ENCODE peak calls at places on chromosomes 13 and 19, in ten cellular contexts. One of them, this sample, is unnamed.

GRCh38 chr19:53824134-53824611 is at the start of gene NLRP12:
- DNase-seq in cardiac muscle cell: peak
- DNase-seq in cardiac fibroblast: no peak
- DNase-seq in fibroblast of the aortic adventitia: no peak
- DNase-seq in kidney epithelial cell: no peak
- DNase-seq in foreskin fibroblast: no peak
- DNase-seq in keratinocyte: no peak
- DNase-seq in lower leg skin: peak
- DNase-seq in GM06990: no peak
- DNase-seq in right lobe of liver: peak
- DNase-seq in this sample: no peak

GRCh38 chr13:27446986-27447583 is 3.3 kb downstream of the MTIF3 start:
- DNase-seq in cardiac muscle cell: no peak
- DNase-seq in cardiac fibroblast: no peak
- DNase-seq in fibroblast of the aortic adventitia: no peak
- DNase-seq in kidney epithelial cell: no peak
- DNase-seq in foreskin fibroblast: no peak
- DNase-seq in keratinocyte: no peak
- DNase-seq in lower leg skin: no peak
- DNase-seq in GM06990: no peak
- DNase-seq in right lobe of liver: no peak
- DNase-seq in this sample: no peak

GRCh38 chr13:86792153-86792651 is 879.0 kb upstream of the SLITRK5 start:
- DNase-seq in cardiac muscle cell: no peak
- DNase-seq in cardiac fibroblast: no peak
- DNase-seq in fibroblast of the aortic adventitia: no peak
- DNase-seq in kidney epithelial cell: no peak
- DNase-seq in foreskin fibroblast: no peak
- DNase-seq in keratinocyte: no peak
- DNase-seq in lower leg skin: no peak
- DNase-seq in GM06990: no peak
- DNase-seq in right lobe of liver: no peak
- DNase-seq in this sample: no peak

GRCh38 chr19:6213266-6213595 is 66.5 kb downstream of the MLLT1 start:
- DNase-seq in cardiac muscle cell: no peak
- DNase-seq in cardiac fibroblast: no peak
- DNase-seq in fibroblast of the aortic adventitia: no peak
- DNase-seq in kidney epithelial cell: no peak
- DNase-seq in foreskin fibroblast: no peak
- DNase-seq in keratinocyte: no peak
- DNase-seq in lower leg skin: no peak
- DNase-seq in GM06990: no peak
- DNase-seq in right lobe of liver: no peak
- DNase-seq in this sample: no peak

GRCh38 chr13:27466513-27466912 is 16.1 kb upstream of the MTIF3 start:
- DNase-seq in cardiac muscle cell: no peak
- DNase-seq in cardiac fibroblast: no peak
- DNase-seq in fibroblast of the aortic adventitia: no peak
- DNase-seq in kidney epithelial cell: no peak
- DNase-seq in foreskin fibroblast: no peak
- DNase-seq in keratinocyte: no peak
- DNase-seq in lower leg skin: no peak
- DNase-seq in GM06990: no peak
- DNase-seq in right lobe of liver: no peak
- DNase-seq in this sample: no peak

GRCh38 chr13:107376393-107377085 is 808.6 kb upstream of the ARGLU1 start:
- DNase-seq in cardiac muscle cell: peak
- DNase-seq in cardiac fibroblast: peak
- DNase-seq in fibroblast of the aortic adventitia: peak
- DNase-seq in kidney epithelial cell: no peak
- DNase-seq in foreskin fibroblast: no peak
- DNase-seq in keratinocyte: no peak
- DNase-seq in lower leg skin: no peak
- DNase-seq in GM06990: no peak
- DNase-seq in right lobe of liver: no peak
- DNase-seq in this sample: no peak

GRCh38 chr19:45505151-45505995 is 1.9 kb upstream of the VASP start:
- DNase-seq in cardiac muscle cell: peak
- DNase-seq in cardiac fibroblast: peak
- DNase-seq in fibroblast of the aortic adventitia: peak
- DNase-seq in kidney epithelial cell: no peak
- DNase-seq in foreskin fibroblast: no peak
- DNase-seq in keratinocyte: no peak
- DNase-seq in lower leg skin: no peak
- DNase-seq in GM06990: no peak
- DNase-seq in right lobe of liver: no peak
- DNase-seq in this sample: no peak

GRCh38 chr13:43057653-43058317 is 34.4 kb downstream of the DNAJC15 start:
- DNase-seq in cardiac muscle cell: peak
- DNase-seq in cardiac fibroblast: peak
- DNase-seq in fibroblast of the aortic adventitia: no peak
- DNase-seq in kidney epithelial cell: no peak
- DNase-seq in foreskin fibroblast: no peak
- DNase-seq in keratinocyte: no peak
- DNase-seq in lower leg skin: no peak
- DNase-seq in GM06990: no peak
- DNase-seq in right lobe of liver: no peak
- DNase-seq in this sample: peak

GRCh38 chr19:55305983-55306562 is 19.1 kb downstream of the TMEM150B start:
- DNase-seq in cardiac muscle cell: no peak
- DNase-seq in cardiac fibroblast: no peak
- DNase-seq in fibroblast of the aortic adventitia: no peak
- DNase-seq in kidney epithelial cell: no peak
- DNase-seq in foreskin fibroblast: no peak
- DNase-seq in keratinocyte: no peak
- DNase-seq in lower leg skin: no peak
- DNase-seq in GM06990: no peak
- DNase-seq in right lobe of liver: no peak
- DNase-seq in this sample: no peak

GRCh38 chr13:78045916-78046315 is 127.3 kb upstream of the EDNRB start:
- DNase-seq in cardiac muscle cell: peak
- DNase-seq in cardiac fibroblast: peak
- DNase-seq in fibroblast of the aortic adventitia: no peak
- DNase-seq in kidney epithelial cell: no peak
- DNase-seq in foreskin fibroblast: no peak
- DNase-seq in keratinocyte: no peak
- DNase-seq in lower leg skin: no peak
- DNase-seq in GM06990: no peak
- DNase-seq in right lobe of liver: no peak
- DNase-seq in this sample: no peak

GRCh38 chr19:8306235-8307054 is 1.7 kb downstream of the CD320 start:
- DNase-seq in cardiac muscle cell: no peak
- DNase-seq in cardiac fibroblast: no peak
- DNase-seq in fibroblast of the aortic adventitia: no peak
- DNase-seq in kidney epithelial cell: no peak
- DNase-seq in foreskin fibroblast: no peak
- DNase-seq in keratinocyte: no peak
- DNase-seq in lower leg skin: peak
- DNase-seq in GM06990: no peak
- DNase-seq in right lobe of liver: peak
- DNase-seq in this sample: no peak

GRCh38 chr13:93476175-93476574 is 249.6 kb downstream of the GPC6 start:
- DNase-seq in cardiac muscle cell: peak
- DNase-seq in cardiac fibroblast: peak
- DNase-seq in fibroblast of the aortic adventitia: peak
- DNase-seq in kidney epithelial cell: peak
- DNase-seq in foreskin fibroblast: peak
- DNase-seq in keratinocyte: no peak
- DNase-seq in lower leg skin: no peak
- DNase-seq in GM06990: no peak
- DNase-seq in right lobe of liver: no peak
- DNase-seq in this sample: no peak

GRCh38 chr13:23950736-23951510 is 53.6 kb upstream of the C1QTNF9B start:
- DNase-seq in cardiac muscle cell: no peak
- DNase-seq in cardiac fibroblast: no peak
- DNase-seq in fibroblast of the aortic adventitia: no peak
- DNase-seq in kidney epithelial cell: no peak
- DNase-seq in foreskin fibroblast: no peak
- DNase-seq in keratinocyte: no peak
- DNase-seq in lower leg skin: no peak
- DNase-seq in GM06990: no peak
- DNase-seq in right lobe of liver: no peak
- DNase-seq in this sample: no peak
- TF ChIP-seq CTCF in cardiac muscle cell: peak
- TF ChIP-seq CTCF in cardiac fibroblast: peak
- TF ChIP-seq CTCF in fibroblast of the aortic adventitia: no peak
- TF ChIP-seq CTCF in kidney epithelial cell: peak
- TF ChIP-seq CTCF in foreskin fibroblast: no peak
- TF ChIP-seq CTCF in keratinocyte: no peak
- TF ChIP-seq CTCF in lower leg skin: no peak
- TF ChIP-seq CTCF in GM06990: no peak
- TF ChIP-seq CTCF in right lobe of liver: no peak
- TF ChIP-seq CTCF in this sample: peak

DNA sequence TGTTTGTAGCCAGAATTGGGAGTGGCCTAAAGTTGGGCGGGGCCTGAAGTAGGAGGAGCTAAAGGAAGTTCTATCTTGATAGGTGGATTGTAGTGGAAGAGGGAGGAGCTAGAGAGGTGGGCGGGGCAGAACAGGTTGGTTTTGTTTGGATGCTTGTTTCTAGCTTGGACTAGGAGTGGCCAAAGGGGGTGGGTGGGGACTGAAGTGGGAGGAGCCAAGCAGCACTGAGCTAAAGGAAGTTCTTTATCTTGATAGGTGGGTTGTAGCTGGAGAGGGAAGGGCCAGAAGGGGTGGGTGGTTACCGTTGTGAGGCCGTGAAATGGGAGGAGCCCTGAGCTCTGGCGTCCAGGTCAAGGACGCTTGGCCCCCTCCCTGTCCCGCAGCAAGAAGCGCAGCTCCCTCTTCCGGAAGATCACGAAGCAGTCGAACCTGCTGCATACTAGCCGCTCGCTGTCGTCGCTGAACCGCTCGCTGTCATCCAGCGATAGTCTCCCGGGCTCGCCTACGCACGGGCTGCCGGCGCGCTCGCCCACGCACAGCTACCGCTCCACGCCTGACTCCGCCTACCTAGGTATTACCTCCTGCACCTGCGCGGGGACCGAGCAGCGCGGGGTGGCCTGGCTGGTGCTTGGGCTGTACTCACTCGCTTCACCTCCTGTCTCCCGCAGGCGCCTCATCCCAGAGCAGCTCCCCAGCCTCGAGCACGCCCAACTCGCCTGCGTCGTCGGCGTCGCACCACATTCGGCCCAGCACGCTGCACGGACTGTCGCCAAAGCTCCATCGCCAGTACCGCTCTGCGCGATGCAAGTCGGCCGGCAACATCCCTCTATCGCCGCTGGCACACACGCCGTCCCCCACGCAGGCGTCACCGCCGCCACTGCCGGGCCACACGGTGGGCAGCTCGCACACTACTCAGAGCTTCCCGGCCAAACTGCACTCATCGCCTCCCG is 8.0 kb downstream of the DNASE2 start:
- DNase-seq in cardiac muscle cell: peak
- DNase-seq in cardiac fibroblast: peak
- DNase-seq in fibroblast of the aortic adventitia: peak
- DNase-seq in kidney epithelial cell: peak
- DNase-seq in foreskin fibroblast: no peak
- DNase-seq in keratinocyte: peak
- DNase-seq in lower leg skin: no peak
- DNase-seq in GM06990: no peak
- DNase-seq in right lobe of liver: peak
- DNase-seq in this sample: peak
- H3K4me3 ChIP-seq in cardiac muscle cell: no peak
- H3K4me3 ChIP-seq in cardiac fibroblast: peak
- H3K4me3 ChIP-seq in fibroblast of the aortic adventitia: no peak
- H3K4me3 ChIP-seq in kidney epithelial cell: peak
- H3K4me3 ChIP-seq in foreskin fibroblast: no peak
- H3K4me3 ChIP-seq in keratinocyte: peak
- H3K4me3 ChIP-seq in lower leg skin: no peak
- H3K4me3 ChIP-seq in GM06990: no peak
- H3K4me3 ChIP-seq in right lobe of liver: peak
- H3K4me3 ChIP-seq in this sample: no peak

GRCh38 chr19:15223649-15224371 is 8.4 kb downstream of the EPHX3 start:
- DNase-seq in cardiac muscle cell: peak
- DNase-seq in cardiac fibroblast: no peak
- DNase-seq in fibroblast of the aortic adventitia: no peak
- DNase-seq in kidney epithelial cell: no peak
- DNase-seq in foreskin fibroblast: no peak
- DNase-seq in keratinocyte: no peak
- DNase-seq in lower leg skin: no peak
- DNase-seq in GM06990: no peak
- DNase-seq in right lobe of liver: no peak
- DNase-seq in this sample: no peak
- TF ChIP-seq CTCF in cardiac muscle cell: no peak
- TF ChIP-seq CTCF in cardiac fibroblast: no peak
- TF ChIP-seq CTCF in fibroblast of the aortic adventitia: no peak
- TF ChIP-seq CTCF in kidney epithelial cell: no peak
- TF ChIP-seq CTCF in foreskin fibroblast: no peak
- TF ChIP-seq CTCF in keratinocyte: no peak
- TF ChIP-seq CTCF in lower leg skin: no peak
- TF ChIP-seq CTCF in GM06990: no peak
- TF ChIP-seq CTCF in right lobe of liver: no peak
- TF ChIP-seq CTCF in this sample: no peak

GRCh38 chr19:16254851-16255408 is 57.2 kb downstream of the AP1M1 start:
- DNase-seq in cardiac muscle cell: no peak
- DNase-seq in cardiac fibroblast: no peak
- DNase-seq in fibroblast of the aortic adventitia: no peak
- DNase-seq in kidney epithelial cell: no peak
- DNase-seq in foreskin fibroblast: no peak
- DNase-seq in keratinocyte: no peak
- DNase-seq in lower leg skin: no peak
- DNase-seq in GM06990: no peak
- DNase-seq in right lobe of liver: no peak
- DNase-seq in this sample: no peak
- H3K4me3 ChIP-seq in cardiac muscle cell: no peak
- H3K4me3 ChIP-seq in cardiac fibroblast: no peak
- H3K4me3 ChIP-seq in fibroblast of the aortic adventitia: no peak
- H3K4me3 ChIP-seq in kidney epithelial cell: no peak
- H3K4me3 ChIP-seq in foreskin fibroblast: no peak
- H3K4me3 ChIP-seq in keratinocyte: no peak
- H3K4me3 ChIP-seq in lower leg skin: no peak
- H3K4me3 ChIP-seq in GM06990: no peak
- H3K4me3 ChIP-seq in right lobe of liver: no peak
- H3K4me3 ChIP-seq in this sample: no peak

DNA sequence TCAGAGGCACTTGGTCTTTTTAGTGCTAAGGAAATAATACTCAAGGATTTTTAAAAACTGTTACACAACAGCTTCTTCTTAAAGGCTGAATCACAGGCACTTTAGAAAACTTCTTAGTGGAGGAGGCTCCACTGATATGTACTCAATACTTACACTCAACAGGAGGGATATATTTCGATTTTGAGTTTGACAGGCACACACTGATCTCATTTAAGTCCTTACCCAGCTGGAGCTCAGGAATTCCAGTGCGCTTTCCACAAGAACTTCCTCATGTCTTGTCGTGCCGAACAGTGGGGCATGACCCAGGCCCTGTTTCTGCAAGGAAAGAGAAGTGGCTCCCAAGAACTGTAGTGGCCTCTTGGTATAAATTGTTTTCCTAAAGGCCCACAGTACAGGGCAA is 103.8 kb downstream of the RGCC start:
- DNase-seq in cardiac muscle cell: peak
- DNase-seq in cardiac fibroblast: no peak
- DNase-seq in fibroblast of the aortic adventitia: no peak
- DNase-seq in kidney epithelial cell: no peak
- DNase-seq in foreskin fibroblast: peak
- DNase-seq in keratinocyte: no peak
- DNase-seq in lower leg skin: no peak
- DNase-seq in GM06990: no peak
- DNase-seq in right lobe of liver: no peak
- DNase-seq in this sample: no peak
- TF ChIP-seq CTCF in cardiac muscle cell: no peak
- TF ChIP-seq CTCF in cardiac fibroblast: no peak
- TF ChIP-seq CTCF in fibroblast of the aortic adventitia: no peak
- TF ChIP-seq CTCF in kidney epithelial cell: no peak
- TF ChIP-seq CTCF in foreskin fibroblast: no peak
- TF ChIP-seq CTCF in keratinocyte: no peak
- TF ChIP-seq CTCF in lower leg skin: no peak
- TF ChIP-seq CTCF in GM06990: no peak
- TF ChIP-seq CTCF in right lobe of liver: no peak
- TF ChIP-seq CTCF in this sample: no peak

This sample was measured in HFF-Myc.